ENCODE peak calls at places on chromosomes 13 and 19, in four cellular contexts. One of them, this sample, is unnamed.

GRCh38 chr13:25242956-25243355 is 44.3 kb downstream of the MTMR6 start:
- DNase-seq in suprapubic skin: no peak
- DNase-seq in K562: no peak
- DNase-seq in ovary: no peak
- DNase-seq in this sample: no peak

GRCh38 chr19:5646703-5647102 is 23.8 kb downstream of the SAFB start:
- DNase-seq in suprapubic skin: no peak
- DNase-seq in K562: no peak
- DNase-seq in ovary: no peak
- DNase-seq in this sample: no peak

GRCh38 chr13:99288069-99288468 is 19.1 kb downstream of the GPR183 start:
- DNase-seq in ovary: no peak
- DNase-seq in suprapubic skin: no peak
- DNase-seq in K562: no peak
- DNase-seq in this sample: no peak

GRCh38 chr13:69477451-69477850 is 630.2 kb upstream of the ATXN8OS start:
- DNase-seq in ovary: no peak
- DNase-seq in suprapubic skin: no peak
- DNase-seq in K562: no peak
- DNase-seq in this sample: no peak

GRCh38 chr19:35846038-35846668 is 6.2 kb downstream of the NPHS1 start:
- DNase-seq in ovary: no peak
- DNase-seq in suprapubic skin: no peak
- DNase-seq in K562: no peak
- DNase-seq in this sample: no peak

GRCh38 chr13:79593611-79594275 is 112.8 kb downstream of the NDFIP2 start:
- DNase-seq in K562: no peak
- DNase-seq in suprapubic skin: no peak
- DNase-seq in ovary: no peak
- DNase-seq in this sample: no peak

GRCh38 chr13:113029487-113030258 is 60.7 kb downstream of the MCF2L start:
- DNase-seq in ovary: peak
- DNase-seq in suprapubic skin: no peak
- DNase-seq in K562: peak
- DNase-seq in this sample: peak

GRCh38 chr13:24709186-24709913 is 29.1 kb downstream of the ATP12A start:
- DNase-seq in ovary: no peak
- DNase-seq in suprapubic skin: no peak
- DNase-seq in K562: no peak
- DNase-seq in this sample: no peak

GRCh38 chr19:16821081-16821480 is 8.1 kb upstream of the SIN3B start:
- DNase-seq in K562: no peak
- DNase-seq in ovary: no peak
- DNase-seq in suprapubic skin: no peak
- DNase-seq in this sample: no peak

GRCh38 chr19:28966737-28967401 is 246.1 kb downstream of the UQCRFS1 start:
- DNase-seq in ovary: no peak
- DNase-seq in suprapubic skin: no peak
- DNase-seq in K562: no peak
- DNase-seq in this sample: no peak

DNA sequence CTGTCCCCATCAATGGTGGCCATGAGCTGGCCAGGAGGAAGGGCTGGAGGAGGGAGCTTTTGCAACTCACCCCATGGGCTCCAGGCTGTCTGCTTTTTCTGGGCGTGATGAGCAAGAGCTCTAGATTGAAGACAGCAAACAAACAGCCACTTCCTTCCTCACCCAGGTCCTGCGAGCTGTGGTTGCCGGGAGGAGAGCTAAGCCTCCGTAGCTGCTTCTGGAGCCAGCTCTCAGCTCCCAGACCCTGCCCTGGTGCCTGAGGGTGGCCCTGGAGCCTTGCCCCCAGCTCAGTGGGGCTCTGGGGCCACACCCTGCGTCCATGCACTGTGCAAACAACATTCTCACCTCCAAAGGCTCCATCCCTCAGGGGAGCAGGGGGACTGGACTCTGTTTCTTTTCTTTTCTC is 6.2 kb downstream of the MYO1F start:
- DNase-seq in ovary: no peak
- DNase-seq in suprapubic skin: no peak
- DNase-seq in K562: no peak
- DNase-seq in this sample: no peak
- TF ChIP-seq EP300 in ovary: no peak
- TF ChIP-seq EP300 in suprapubic skin: no peak
- TF ChIP-seq EP300 in K562: no peak
- TF ChIP-seq EP300 in this sample: no peak

GRCh38 chr19:13866463-13867046 is 10.4 kb upstream of the NANOS3 start:
- DNase-seq in K562: no peak
- DNase-seq in suprapubic skin: no peak
- DNase-seq in ovary: no peak
- DNase-seq in this sample: no peak
- TF ChIP-seq EP300 in K562: no peak
- TF ChIP-seq EP300 in suprapubic skin: no peak
- TF ChIP-seq EP300 in ovary: no peak
- TF ChIP-seq EP300 in this sample: no peak

DNA sequence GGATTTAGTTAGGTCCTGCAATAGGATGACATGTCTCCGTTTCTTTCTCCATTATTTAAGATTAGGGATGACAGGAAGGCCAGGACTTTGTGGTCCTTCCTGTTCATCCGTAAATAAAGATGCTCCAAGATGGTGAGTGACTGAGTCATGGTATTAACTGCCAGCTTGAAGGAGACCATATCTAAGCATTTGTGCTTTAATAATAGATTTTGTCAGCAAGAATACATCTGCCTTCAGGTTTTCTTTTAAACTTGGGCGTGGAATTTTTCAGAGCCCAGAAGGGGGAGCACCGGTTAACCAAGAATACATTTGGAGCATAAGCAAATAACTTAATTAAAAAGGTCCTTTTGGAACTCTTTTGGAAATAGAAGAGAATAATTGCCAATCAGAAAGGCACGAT is 68.2 kb downstream of the ARHGAP35 start:
- DNase-seq in K562: no peak
- DNase-seq in suprapubic skin: no peak
- DNase-seq in ovary: no peak
- DNase-seq in this sample: no peak
- TF ChIP-seq EP300 in K562: no peak
- TF ChIP-seq EP300 in suprapubic skin: no peak
- TF ChIP-seq EP300 in ovary: no peak
- TF ChIP-seq EP300 in this sample: no peak

GRCh38 chr19:38321646-38322323 is 2.1 kb downstream of the KCNK6 start:
- DNase-seq in ovary: peak
- DNase-seq in suprapubic skin: no peak
- DNase-seq in K562: no peak
- DNase-seq in this sample: no peak
- TF ChIP-seq EP300 in ovary: peak
- TF ChIP-seq EP300 in suprapubic skin: no peak
- TF ChIP-seq EP300 in K562: no peak
- TF ChIP-seq EP300 in this sample: no peak

DNA sequence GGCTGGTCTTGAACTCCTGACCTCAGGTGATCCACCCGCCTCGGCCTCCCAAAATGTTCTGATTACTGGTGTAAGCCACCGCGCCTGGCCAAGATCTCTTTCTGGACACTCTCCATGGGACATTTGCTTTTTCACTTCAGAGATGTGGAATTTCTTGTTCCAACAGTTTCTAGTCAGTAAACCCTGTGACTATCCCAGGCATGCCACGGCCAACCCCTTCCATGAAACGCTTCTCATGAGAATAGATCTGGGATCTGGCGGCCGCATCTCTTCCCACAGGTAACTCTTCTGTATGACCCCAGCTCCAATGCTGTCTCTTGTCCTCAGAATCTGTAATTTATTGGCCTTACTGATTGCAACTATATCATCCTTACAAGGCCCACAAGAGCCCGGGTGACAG is 16.2 kb downstream of the PLPP2 start:
- DNase-seq in ovary: no peak
- DNase-seq in K562: no peak
- DNase-seq in suprapubic skin: no peak
- DNase-seq in this sample: no peak
- TF ChIP-seq EP300 in ovary: no peak
- TF ChIP-seq EP300 in K562: no peak
- TF ChIP-seq EP300 in suprapubic skin: no peak
- TF ChIP-seq EP300 in this sample: no peak

DNA sequence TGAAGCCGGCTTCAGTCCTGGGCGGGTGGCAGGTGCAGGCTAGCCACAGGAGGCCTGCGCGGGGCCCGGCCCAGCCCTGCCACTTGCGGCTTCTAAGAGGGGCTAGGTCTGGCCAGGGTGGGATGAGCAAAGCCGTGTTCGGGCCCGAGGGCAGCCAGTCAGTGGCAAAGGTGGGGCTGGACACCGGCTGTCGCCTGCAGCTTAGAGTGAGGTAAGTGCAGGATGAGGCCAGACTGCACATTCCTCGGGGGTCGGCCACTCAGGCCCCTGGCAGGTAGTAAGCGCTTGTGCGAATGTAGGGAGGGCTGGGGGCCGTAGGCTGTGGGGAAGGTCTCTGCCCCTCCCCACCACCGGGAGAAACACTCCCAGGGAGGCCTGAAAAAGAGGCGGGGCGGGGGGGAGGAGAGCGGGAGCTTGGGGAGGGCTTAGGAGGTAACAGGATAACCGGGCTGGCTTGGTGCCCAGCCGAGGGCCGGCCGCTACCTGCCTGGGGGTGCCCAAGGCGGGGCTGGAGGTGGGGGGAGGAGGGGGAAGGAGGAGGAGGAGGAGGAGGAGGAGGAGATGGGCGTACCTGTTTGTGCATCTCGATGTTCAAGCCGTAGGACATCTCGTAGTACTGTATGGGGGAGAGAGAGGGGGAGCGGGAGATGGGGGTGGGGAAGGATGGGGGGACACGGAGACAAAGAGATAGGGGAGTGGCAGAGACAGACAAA is 6.4 kb downstream of the TLE5 start:
- DNase-seq in K562: peak
- DNase-seq in suprapubic skin: no peak
- DNase-seq in ovary: peak
- DNase-seq in this sample: peak
- TF ChIP-seq EP300 in K562: no peak
- TF ChIP-seq EP300 in suprapubic skin: no peak
- TF ChIP-seq EP300 in ovary: no peak
- TF ChIP-seq EP300 in this sample: no peak

DNA sequence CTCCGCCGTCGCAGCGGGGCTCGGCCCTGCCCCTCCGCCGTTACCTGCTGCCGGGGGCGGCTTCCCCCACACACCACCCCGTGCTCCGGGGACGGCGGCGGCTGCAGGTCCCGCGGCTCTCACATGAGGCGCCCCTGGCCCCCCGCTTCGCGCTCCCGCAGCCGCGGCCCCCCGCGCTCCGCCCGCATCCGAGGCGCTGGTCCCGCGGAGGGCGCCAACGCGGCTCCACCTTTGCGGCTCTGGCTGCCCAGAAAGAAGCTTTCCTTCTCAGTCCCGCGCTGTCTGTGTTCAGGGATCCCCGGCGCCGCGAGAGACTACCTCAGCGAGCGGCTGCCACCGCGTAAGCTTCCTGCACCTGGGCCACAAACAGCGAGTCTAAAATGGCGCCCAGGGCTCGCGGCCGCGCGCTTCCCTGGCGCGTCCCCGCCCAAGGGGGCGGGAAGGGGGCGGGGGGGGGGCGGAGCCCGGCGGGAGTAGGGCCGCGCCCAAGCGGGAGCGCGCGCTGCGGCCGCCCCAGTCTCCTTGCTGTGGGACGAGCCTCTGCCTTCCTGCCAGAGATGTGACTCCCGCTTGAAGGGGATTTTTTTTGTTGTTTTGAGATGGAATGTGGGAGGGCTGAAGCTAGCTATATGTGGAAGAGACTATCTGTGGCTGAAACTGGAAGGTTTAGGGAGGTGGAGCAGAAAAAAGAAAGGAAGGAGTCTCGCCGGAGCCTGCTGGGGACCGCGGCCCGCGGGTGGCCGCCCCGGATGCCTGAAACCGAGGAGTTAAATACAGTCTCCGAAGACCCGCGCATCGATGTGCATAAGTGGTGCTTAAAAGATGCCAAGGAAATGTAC is at the start of gene FBXL3:
- DNase-seq in ovary: peak
- DNase-seq in K562: peak
- DNase-seq in suprapubic skin: peak
- DNase-seq in this sample: peak
- TF ChIP-seq EP300 in ovary: no peak
- TF ChIP-seq EP300 in K562: no peak
- TF ChIP-seq EP300 in suprapubic skin: no peak
- TF ChIP-seq EP300 in this sample: no peak

DNA sequence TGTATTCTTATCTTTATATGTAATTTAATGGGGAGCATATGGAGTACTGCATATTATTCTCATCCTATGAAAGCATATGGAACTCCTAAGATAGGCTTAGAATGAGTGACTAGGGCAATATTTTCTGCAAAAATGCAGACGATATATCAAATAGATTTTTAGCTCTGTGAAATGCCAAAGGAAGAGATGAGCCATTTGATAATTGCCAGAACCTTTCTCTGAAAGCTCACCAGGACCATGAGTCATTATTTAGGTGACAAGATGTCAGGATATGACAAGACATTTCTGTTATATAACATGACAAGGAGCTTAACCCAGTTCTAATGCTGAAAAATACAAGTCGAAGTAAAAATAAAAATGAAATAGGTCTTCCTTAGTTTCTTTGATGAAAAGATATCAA is 145.0 kb downstream of the SLITRK6 start:
- DNase-seq in suprapubic skin: no peak
- DNase-seq in ovary: no peak
- DNase-seq in K562: no peak
- DNase-seq in this sample: no peak
- TF ChIP-seq EP300 in suprapubic skin: no peak
- TF ChIP-seq EP300 in ovary: no peak
- TF ChIP-seq EP300 in K562: no peak
- TF ChIP-seq EP300 in this sample: no peak

GRCh38 chr13:33245505-33245904 is 40.0 kb downstream of the STARD13 start:
- DNase-seq in suprapubic skin: no peak
- DNase-seq in ovary: no peak
- DNase-seq in K562: no peak
- DNase-seq in this sample: no peak
- TF ChIP-seq EP300 in suprapubic skin: no peak
- TF ChIP-seq EP300 in ovary: no peak
- TF ChIP-seq EP300 in K562: no peak
- TF ChIP-seq EP300 in this sample: no peak

DNA sequence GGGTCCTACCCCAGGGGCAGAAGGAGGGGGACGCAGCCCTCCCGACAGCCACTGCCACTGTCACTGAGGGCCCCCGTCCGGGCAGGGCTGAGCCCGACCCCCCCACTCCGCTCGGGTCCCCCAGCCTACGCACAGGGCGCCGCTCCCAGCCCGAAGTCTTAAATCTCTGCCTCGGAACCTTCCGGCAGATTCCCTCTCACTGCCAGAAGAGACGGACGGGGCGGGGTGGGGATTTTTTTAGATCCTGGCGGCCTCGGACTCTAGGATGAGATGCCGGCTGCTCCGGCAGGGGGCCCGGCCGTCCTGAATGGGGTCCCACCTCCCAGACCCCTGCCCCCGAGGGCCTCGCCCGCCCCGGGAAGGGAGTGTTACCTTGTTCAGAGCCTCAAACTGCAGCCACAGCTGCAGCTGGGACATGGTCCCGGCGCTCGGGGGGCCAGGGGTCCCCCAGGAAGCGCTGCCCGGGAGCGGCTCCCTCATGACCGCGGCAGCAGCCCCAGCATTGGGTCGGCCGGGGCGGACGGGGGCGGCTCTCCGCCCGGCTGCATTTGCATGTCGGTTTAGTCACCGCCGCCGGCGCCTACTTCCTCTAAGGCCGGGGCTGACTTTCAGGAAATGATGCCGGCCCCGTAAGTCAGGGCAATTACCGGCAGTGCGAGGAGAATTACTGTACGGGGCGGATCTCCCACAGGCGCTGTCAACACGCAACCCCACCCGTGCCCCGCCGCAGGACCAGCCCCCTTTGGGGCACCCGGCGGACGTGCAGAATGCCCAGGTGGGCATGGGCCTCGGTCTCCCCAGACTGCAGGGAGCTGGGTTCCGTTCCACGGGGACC is 28.1 kb downstream of the GPX4 start:
- DNase-seq in K562: peak
- DNase-seq in suprapubic skin: peak
- DNase-seq in ovary: peak
- DNase-seq in this sample: peak
- TF ChIP-seq EP300 in K562: no peak
- TF ChIP-seq EP300 in suprapubic skin: no peak
- TF ChIP-seq EP300 in ovary: peak
- TF ChIP-seq EP300 in this sample: peak